ENCODE peak calls at places on chromosomes 3 and 15, in ten cellular contexts. H is Panc1; U is PC-3; P is cardiac fibroblast; L is OCI-LY7; E is CD4-positive, alpha-beta T cell; W is colonic mucosa; K is brain microvascular endothelial cell; A is thoracic aorta; Q is activated CD8-positive, alpha-beta T cell treated with anti-CD3 and anti-CD28 coated beads for 36 hours. N is an unnamed sample.

GRCh38 chr3:108662141-108662738 is 72.7 kb downstream of the DZIP3 start:
- DNase-seq in E (no peak), U (peak), A (no peak), K (peak), W (peak), H (peak), L (peak), Q (peak), P (peak), N (no peak)

GRCh38 chr3:171810278-171811058 is at the start of gene PLD1:
- DNase-seq in P (peak), W (peak), Q (peak), E (peak), L (no peak), U (peak), K (peak), A (no peak), H (no peak), N (no peak)

GRCh38 chr3:37221407-37221806 is 47.0 kb upstream of the LRRFIP2 start:
- DNase-seq in W (no peak), L (no peak), A (no peak), H (no peak), Q (no peak), U (peak), K (peak), E (no peak), P (peak), N (no peak)

GRCh38 chr15:92682772-92683510 is 27.4 kb upstream of the FAM174B start:
- DNase-seq in L (no peak), A (no peak), E (no peak), W (no peak), P (peak), Q (no peak), K (no peak), H (no peak), U (no peak), N (no peak)

GRCh38 chr15:71559098-71559497 is 251.3 kb upstream of the NR2E3 start:
- DNase-seq in L (no peak), K (peak), A (no peak), U (peak), E (no peak), P (peak), Q (no peak), W (no peak), H (no peak), N (no peak)

GRCh38 chr3:195105389-195105788 is 165.6 kb downstream of the XXYLT1 start:
- DNase-seq in K (no peak), W (peak), Q (no peak), U (peak), A (no peak), P (no peak), H (no peak), E (no peak), L (no peak), N (no peak)

GRCh38 chr3:185958626-185959025 is 20.8 kb upstream of the TRA2B start:
- DNase-seq in K (no peak), H (no peak), U (no peak), Q (no peak), E (no peak), L (no peak), W (no peak), P (peak), A (no peak), N (no peak)

GRCh38 chr3:185205865-185206264 is 48.0 kb downstream of the EHHADH start:
- DNase-seq in W (no peak), P (no peak), K (no peak), H (no peak), E (no peak), Q (no peak), U (peak), A (no peak), L (no peak), N (no peak)

GRCh38 chr3:68705695-68706429 is 226.5 kb downstream of the TAFA4 start:
- DNase-seq in A (peak), E (no peak), P (no peak), W (no peak), Q (no peak), U (no peak), K (no peak), H (no peak), L (no peak), N (no peak)

GRCh38 chr3:194032828-194033435 is 103.0 kb upstream of the HES1 start:
- DNase-seq in U (no peak), Q (no peak), H (no peak), E (no peak), A (no peak), W (no peak), L (peak), K (no peak), P (no peak), N (no peak)

GRCh38 chr15:90839187-90840071 is 29.0 kb upstream of the FURIN start:
- DNase-seq in A (no peak), H (no peak), E (no peak), Q (no peak), K (no peak), W (peak), U (no peak), P (no peak), L (peak), N (no peak)

DNA sequence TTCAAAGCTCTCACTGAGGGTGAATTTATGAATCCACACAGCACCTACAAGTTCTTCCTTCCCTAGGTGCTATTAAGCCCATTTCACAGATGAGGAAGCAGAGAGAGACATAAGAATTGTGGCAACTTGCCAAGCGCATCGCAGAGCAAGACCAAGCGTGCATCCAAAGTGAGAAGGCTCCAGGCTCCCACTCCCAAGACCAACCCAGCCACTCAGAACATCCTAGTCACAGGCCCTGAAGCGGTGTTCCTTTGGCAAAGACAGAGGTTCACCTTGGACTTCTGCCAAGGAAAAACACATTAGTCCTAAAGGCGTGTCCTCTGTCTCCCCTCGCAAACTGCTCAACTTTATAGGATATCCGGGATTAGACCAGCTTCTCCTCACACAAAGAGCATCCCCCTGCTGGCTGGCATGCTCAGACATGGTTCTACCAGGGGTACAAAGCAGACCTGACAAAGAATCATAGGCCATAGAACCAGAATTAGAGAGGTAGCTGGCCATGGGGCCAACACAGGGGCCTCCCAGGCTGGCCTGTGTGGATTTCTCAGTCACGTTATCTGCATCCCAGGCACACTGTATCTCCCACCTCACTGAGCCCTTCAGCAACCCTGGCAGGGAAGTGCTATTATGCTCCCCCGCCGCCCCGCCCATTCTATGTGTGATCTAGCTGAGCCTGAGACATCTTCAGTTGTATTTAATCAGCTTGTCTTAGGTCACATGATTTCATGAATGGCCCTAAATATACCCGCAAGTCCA is 160.2 kb downstream of the FOXP1 start:
- DNase-seq in Q (no peak), P (peak), L (peak), W (peak), K (no peak), U (peak), A (no peak), H (no peak), E (no peak), N (no peak)
- TF ChIP-seq CTCF in Q (no peak), P (no peak), L (peak), W (no peak), K (peak), U (peak), A (no peak), H (no peak), E (no peak), N (no peak)

GRCh38 chr3:149510480-149510879 is 36.0 kb downstream of the TM4SF4 start:
- DNase-seq in U (no peak), Q (no peak), K (no peak), W (no peak), H (no peak), L (no peak), A (no peak), P (no peak), E (no peak), N (no peak)
- TF ChIP-seq CTCF in U (no peak), Q (no peak), K (no peak), W (no peak), H (no peak), L (no peak), A (no peak), P (no peak), E (no peak), N (no peak)

GRCh38 chr3:98986073-98986472 is 84.6 kb upstream of the DCBLD2 start:
- DNase-seq in A (no peak), U (peak), E (no peak), H (no peak), Q (no peak), K (peak), P (peak), W (no peak), L (peak), N (no peak)

GRCh38 chr3:98990657-98991056 is 89.2 kb upstream of the DCBLD2 start:
- DNase-seq in P (no peak), E (no peak), Q (no peak), W (no peak), K (no peak), A (no peak), H (no peak), U (no peak), L (no peak), N (no peak)

GRCh38 chr3:98994128-98994762 is 92.8 kb upstream of the DCBLD2 start:
- DNase-seq in P (peak), L (no peak), A (no peak), H (no peak), W (no peak), U (peak), Q (no peak), K (peak), E (no peak), N (no peak)

GRCh38 chr3:98985406-98985805 is 83.9 kb upstream of the DCBLD2 start:
- DNase-seq in E (no peak), K (no peak), U (peak), W (no peak), L (no peak), Q (no peak), P (peak), H (no peak), A (no peak), N (no peak)

GRCh38 chr3:98991393-98991792 is 89.9 kb upstream of the DCBLD2 start:
- DNase-seq in L (peak), U (no peak), H (no peak), W (no peak), K (no peak), Q (no peak), P (peak), E (no peak), A (no peak), N (no peak)
- TF ChIP-seq CTCF in L (peak), U (peak), H (no peak), W (no peak), K (peak), Q (no peak), P (peak), E (no peak), A (no peak), N (no peak)

DNA sequence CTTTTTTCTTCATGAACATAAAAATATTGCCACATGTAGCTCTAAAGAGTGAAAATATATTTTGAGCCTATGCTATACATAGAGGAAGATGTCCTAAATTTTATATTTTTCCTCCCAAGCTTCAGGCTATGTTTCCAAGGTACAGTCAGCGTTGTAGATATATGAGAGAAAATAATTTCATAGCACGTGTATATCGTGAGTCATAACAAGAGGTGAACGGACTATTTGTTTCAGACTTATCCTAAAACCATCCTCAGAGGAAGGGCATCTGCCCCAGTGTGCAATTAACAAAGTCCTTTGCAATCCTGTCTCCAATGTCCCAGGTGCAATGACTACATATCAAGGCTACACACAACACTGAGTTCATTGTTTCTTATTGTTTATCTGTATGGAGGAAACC is 177.3 kb upstream of the ARRDC4 start:
- DNase-seq in K (no peak), Q (no peak), P (no peak), U (no peak), E (no peak), L (no peak), H (no peak), A (no peak), W (no peak), N (no peak)
- TF ChIP-seq CTCF in K (no peak), Q (no peak), P (no peak), U (no peak), E (no peak), L (no peak), H (no peak), A (no peak), W (no peak), N (no peak)

DNA sequence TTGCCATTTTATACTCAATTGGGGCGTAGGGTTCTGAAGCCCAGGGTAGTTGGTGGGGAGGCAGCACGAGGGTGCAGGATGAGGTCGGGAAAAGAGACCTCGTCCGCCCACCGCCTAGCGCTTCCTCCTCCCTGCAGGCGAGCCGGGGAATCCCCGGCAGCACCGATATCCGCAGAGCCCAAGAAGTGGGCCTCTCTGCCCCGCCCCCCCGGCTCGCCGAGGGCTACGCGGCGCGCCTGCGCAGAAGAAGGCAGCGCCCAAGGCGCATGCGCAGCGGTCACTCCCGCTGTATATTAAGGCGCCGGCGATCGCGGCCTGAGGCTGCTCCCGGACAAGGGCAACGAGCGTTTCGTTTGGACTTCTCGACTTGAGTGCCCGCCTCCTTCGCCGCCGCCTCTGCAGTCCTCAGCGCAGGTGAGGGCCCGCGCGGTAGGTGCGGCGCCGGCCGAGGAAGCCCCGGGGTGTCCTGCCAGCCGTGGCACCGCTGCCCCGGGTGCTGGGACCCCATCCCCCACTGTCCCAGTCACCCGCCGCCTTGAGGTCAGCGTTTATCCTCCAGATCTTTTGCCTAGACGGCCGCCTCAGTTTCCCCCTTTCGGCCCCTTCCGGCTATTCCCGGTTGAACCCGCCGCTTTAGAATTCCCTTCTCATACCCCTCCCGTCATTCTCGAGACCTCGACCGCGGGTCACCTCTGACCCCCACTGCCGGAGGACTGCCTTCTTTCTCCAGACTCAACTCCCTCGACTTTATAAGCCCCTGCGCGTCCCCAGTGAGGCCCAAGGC is at the start of gene ALAS1:
- DNase-seq in Q (peak), E (peak), W (peak), A (peak), H (peak), P (peak), K (peak), L (peak), U (peak), N (peak)
- TF ChIP-seq CTCF in Q (no peak), E (no peak), W (no peak), A (peak), H (no peak), P (no peak), K (peak), L (no peak), U (no peak), N (no peak)

GRCh38 chr3:176510097-176510496 is 687.2 kb downstream of the TBL1XR1 start:
- DNase-seq in W (no peak), A (no peak), Q (no peak), L (no peak), P (no peak), H (no peak), K (no peak), U (no peak), E (no peak), N (no peak)

GRCh38 chr3:176513604-176514003 is 683.7 kb downstream of the TBL1XR1 start:
- DNase-seq in P (no peak), E (no peak), W (no peak), Q (peak), L (peak), H (no peak), A (no peak), U (no peak), K (no peak), N (no peak)

GRCh38 chr3:176512037-176512436 is 685.2 kb downstream of the TBL1XR1 start:
- DNase-seq in A (no peak), E (no peak), K (no peak), L (no peak), P (no peak), W (no peak), Q (no peak), U (no peak), H (no peak), N (no peak)

GRCh38 chr3:176514297-176514696 is 683.0 kb downstream of the TBL1XR1 start:
- DNase-seq in U (peak), P (peak), L (peak), E (no peak), W (no peak), H (peak), K (peak), A (no peak), Q (peak), N (no peak)
- TF ChIP-seq CTCF in U (peak), P (peak), L (peak), E (no peak), W (peak), H (peak), K (peak), A (peak), Q (peak), N (no peak)

GRCh38 chr3:115709135-115709534 is 85.8 kb downstream of the GAP43 start:
- DNase-seq in A (no peak), H (no peak), U (no peak), L (no peak), W (no peak), K (no peak), P (no peak), E (no peak), Q (no peak), N (no peak)
- TF ChIP-seq CTCF in A (no peak), H (no peak), U (no peak), L (no peak), W (no peak), K (no peak), P (no peak), E (no peak), Q (no peak), N (no peak)

DNA sequence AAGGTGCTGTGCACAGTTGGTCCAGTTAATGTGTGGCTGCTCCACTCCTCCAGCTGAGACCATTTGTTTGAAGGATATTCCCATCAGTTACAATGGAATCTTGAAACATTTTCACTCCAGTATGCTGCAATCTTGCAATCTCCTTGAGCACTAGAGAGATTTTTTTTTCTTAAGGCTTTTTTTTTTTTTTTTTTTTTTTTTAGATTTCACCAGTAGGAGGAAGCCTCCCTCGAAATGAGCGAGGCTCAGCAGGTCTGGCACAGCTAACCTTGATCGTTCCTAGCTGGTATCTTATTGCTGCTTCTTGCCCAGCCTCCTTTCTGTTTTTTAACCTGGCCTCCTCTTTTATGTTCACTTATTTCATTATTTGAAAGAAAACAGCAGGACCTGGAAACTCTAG is 48.1 kb downstream of the RAP2B start:
- DNase-seq in P (peak), Q (no peak), W (no peak), H (no peak), L (no peak), E (peak), U (no peak), A (no peak), K (no peak), N (no peak)
- TF ChIP-seq CTCF in P (peak), Q (peak), W (no peak), H (no peak), L (no peak), E (peak), U (peak), A (no peak), K (no peak), N (no peak)